ENCODE peak calls at places on chromosomes 16 and 17, in four cellular contexts. T is choroid plexus epithelial cell, G is fibroblast of the conjunctiva, X is AG09319. L is an unnamed sample.

GRCh38 chr16:71568541-71568940 is 8.4 kb downstream of the TAT start:
- DNase-seq in T (peak), X (no peak), G (no peak), L (no peak)

GRCh38 chr16:30692381-30693074 is 6.4 kb upstream of the SRCAP start:
- DNase-seq in T (no peak), G (no peak), X (no peak), L (no peak)

GRCh38 chr16:2874584-2875362 is 8.2 kb upstream of the FLYWCH2 start:
- DNase-seq in X (no peak), G (peak), T (peak), L (no peak)

GRCh38 chr16:53257001-53257400 is 177.3 kb upstream of the RBL2 start:
- DNase-seq in X (peak), G (no peak), T (peak), L (no peak)

GRCh38 chr16:9033125-9033830 is 58.2 kb upstream of the HAPSTR1 start:
- DNase-seq in X (no peak), G (peak), T (peak), L (no peak)

GRCh38 chr17:45311762-45312476 is 4.9 kb downstream of the MAP3K14 start:
- DNase-seq in X (no peak), G (no peak), T (peak), L (no peak)

GRCh38 chr17:45296833-45297124 is 20.0 kb downstream of the MAP3K14 start:
- DNase-seq in T (no peak), X (no peak), G (no peak), L (no peak)

GRCh38 chr17:18039535-18040286 is 503 bp downstream of the GID4 start:
- DNase-seq in T (peak), X (no peak), G (no peak), L (no peak)

GRCh38 chr17:6940186-6940649 is 55.6 kb upstream of the ALOX12 start:
- DNase-seq in G (no peak), X (no peak), T (no peak), L (no peak)

GRCh38 chr17:55687037-55687436 is 35.6 kb downstream of the TMEM100 start:
- DNase-seq in T (no peak), X (no peak), G (no peak), L (no peak)

L was measured in amniotic stem cell.